ENCODE peak calls at places on chromosomes 3 and 15, in nine cellular contexts. C, R, W, D, I, M, Z, O and T are unnamed samples.

GRCh38 chr3:127172670-127173515 is 20.0 kb upstream of the PRR23E start:
- DNase-seq in C (peak), R (no peak), W (no peak), D (no peak), I (peak), M (no peak), Z (no peak), O (peak), T (no peak)

GRCh38 chr3:94036909-94037507 is 8.6 kb upstream of the STX19 start:
- DNase-seq in C (no peak), R (no peak), W (no peak), D (no peak), I (peak), M (no peak), Z (no peak), O (peak), T (no peak)

GRCh38 chr15:58058068-58058467 is 7.4 kb downstream of the ALDH1A2 start:
- DNase-seq in C (no peak), R (peak), W (no peak), D (no peak), I (no peak), M (no peak), Z (no peak), O (no peak), T (no peak)

GRCh38 chr3:12796171-12797123 is at the start of gene CAND2:
- DNase-seq in C (no peak), R (peak), W (no peak), D (no peak), I (peak), M (no peak), Z (peak), O (peak), T (peak)

GRCh38 chr3:155683321-155683720 is 61.5 kb downstream of the PLCH1 start:
- DNase-seq in C (no peak), R (no peak), W (no peak), D (no peak), I (no peak), M (no peak), Z (no peak), O (no peak), T (no peak)

GRCh38 chr15:70289191-70289955 is 191.7 kb upstream of the TLE3 start:
- DNase-seq in C (no peak), R (no peak), W (no peak), D (no peak), I (peak), M (no peak), Z (no peak), O (peak), T (no peak)

GRCh38 chr3:59775781-59776270 is 726.0 kb upstream of the CFAP20DC start:
- DNase-seq in C (no peak), R (no peak), W (no peak), D (no peak), I (no peak), M (no peak), Z (no peak), O (no peak), T (no peak)

GRCh38 chr3:157174265-157174615 is 14.3 kb upstream of the CCNL1 start:
- DNase-seq in C (no peak), R (no peak), W (no peak), D (no peak), I (no peak), M (no peak), Z (no peak), O (no peak), T (no peak)

GRCh38 chr3:186642014-186642413 is 1.8 kb downstream of the FETUB start:
- DNase-seq in C (no peak), R (no peak), W (no peak), D (no peak), I (no peak), M (no peak), Z (no peak), O (no peak), T (no peak)

GRCh38 chr3:19149388-19149787 is 1.1 kb downstream of the KCNH8 start:
- DNase-seq in C (no peak), R (peak), W (no peak), D (no peak), I (peak), M (no peak), Z (peak), O (peak), T (peak)

GRCh38 chr15:68464451-68465090 is 32.6 kb upstream of the ITGA11 start:
- DNase-seq in C (no peak), R (no peak), W (peak), D (no peak), I (peak), M (no peak), Z (no peak), O (peak), T (no peak)

DNA sequence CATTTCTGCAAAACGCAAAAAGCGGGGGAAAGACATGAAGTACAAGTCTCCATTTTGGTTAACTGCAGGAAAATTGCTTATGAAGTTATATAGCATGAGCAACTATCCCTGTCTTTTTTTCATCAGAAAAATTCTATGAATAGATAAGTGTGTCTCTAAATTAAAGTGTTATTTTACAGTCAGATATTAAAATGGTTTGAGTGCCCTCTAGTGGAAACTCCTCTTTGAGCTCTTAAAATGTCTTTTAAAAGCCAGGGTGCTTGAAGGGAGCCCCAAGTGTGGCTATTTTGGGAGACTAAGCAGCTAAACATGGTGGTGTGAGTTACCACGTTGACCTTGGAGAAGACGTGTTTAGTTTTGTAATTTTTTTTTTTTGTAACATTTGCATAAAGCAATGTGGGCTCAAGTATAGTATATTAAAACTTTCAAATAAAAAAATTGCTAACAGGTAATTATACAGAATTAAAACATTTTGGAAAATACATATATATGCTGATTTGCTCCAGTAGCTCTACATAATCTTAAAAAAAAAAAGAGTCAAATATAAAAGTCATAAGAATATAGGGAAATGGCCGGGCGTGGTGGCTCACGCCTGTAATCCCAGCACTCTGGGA is 77.2 kb downstream of the PPP2R3A start:
- DNase-seq in C (no peak), R (no peak), W (no peak), D (no peak), I (peak), M (no peak), Z (no peak), O (peak), T (no peak)
- TF ChIP-seq CTCF in C (peak), R (peak), W (peak), D (no peak), I (peak), M (peak), Z (peak), O (peak), T (peak)

GRCh38 chr3:197801801-197802504 is 10.9 kb downstream of the LRCH3 start:
- DNase-seq in C (no peak), R (no peak), W (no peak), D (no peak), I (peak), M (no peak), Z (no peak), O (peak), T (no peak)
- TF ChIP-seq CTCF in C (peak), R (peak), W (peak), D (no peak), I (peak), M (no peak), Z (peak), O (peak), T (peak)

GRCh38 chr3:72050048-72050632 is 265.2 kb upstream of the PROK2 start:
- DNase-seq in C (no peak), R (no peak), W (no peak), D (no peak), I (no peak), M (no peak), Z (no peak), O (no peak), T (no peak)
- TF ChIP-seq CTCF in C (no peak), R (no peak), W (no peak), D (no peak), I (no peak), M (no peak), Z (no peak), O (no peak), T (no peak)

DNA sequence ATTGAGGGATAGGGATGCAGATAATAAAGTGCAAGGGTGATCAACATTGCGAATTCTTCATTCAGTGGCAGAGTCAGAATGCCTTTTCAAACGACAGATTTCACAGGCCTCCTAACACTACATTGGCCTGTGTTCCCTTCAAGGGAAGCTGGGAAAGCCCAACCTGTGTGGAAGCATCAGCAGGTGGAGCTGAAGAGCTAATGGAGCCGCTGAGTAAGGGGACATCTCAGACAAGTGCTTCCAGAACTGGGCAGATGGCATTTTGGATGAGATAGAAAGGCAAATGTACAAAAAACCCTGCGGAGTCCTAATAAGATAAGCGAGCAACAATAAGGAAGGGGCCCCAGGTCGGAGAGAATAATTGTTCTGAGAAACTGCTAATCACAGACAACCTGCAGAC is 8.5 kb upstream of the SLC24A5 start:
- DNase-seq in C (no peak), R (no peak), W (peak), D (no peak), I (peak), M (no peak), Z (peak), O (peak), T (no peak)
- TF ChIP-seq CTCF in C (peak), R (no peak), W (peak), D (no peak), I (peak), M (no peak), Z (no peak), O (peak), T (peak)